ENCODE peak calls at places on chromosome 17, in four cellular contexts. B is mesenchymal stem cell, W is heart left ventricle, S is fibroblast of lung. Q is an unnamed sample.
A peak's percentile ranks its signal among the peaks of the same experiment; 100 is the strongest.

GRCh38 chr17:44113868-44114840 is 9.3 kb downstream of the HDAC5 start:
- DNase-seq in B (no peak), W (no peak), S (no peak), Q (no peak)

GRCh38 chr17:58084317-58084981 is 1.2 kb downstream of the DYNLL2 start:
- DNase-seq in B (peak; percentile 27), W (peak; percentile 44), S (peak; percentile 31), Q (peak; percentile 37)

GRCh38 chr17:80855968-80856862 is 135.4 kb upstream of the CHMP6 start:
- DNase-seq in B (peak; percentile 100), W (peak; percentile 72), S (peak; percentile 99), Q (no peak)

GRCh38 chr17:7336240-7337175 is at the start of gene ACAP1:
- DNase-seq in B (no peak), W (no peak), S (no peak), Q (peak; percentile 14)

GRCh38 chr17:29369831-29370735 is 20.1 kb upstream of the TAOK1 start:
- DNase-seq in B (peak; percentile 90), W (peak; percentile 58), S (peak; percentile 78), Q (peak; percentile 36)

GRCh38 chr17:66172706-66173223 is 19.2 kb downstream of the CEP112 start:
- DNase-seq in B (no peak), W (no peak), S (no peak), Q (no peak)

GRCh38 chr17:57956311-57957119 is 1.3 kb upstream of the CUEDC1 start:
- DNase-seq in B (no peak), W (no peak), S (no peak), Q (no peak)

GRCh38 chr17:45719335-45720071 is 64.6 kb upstream of the CRHR1 start:
- DNase-seq in B (peak; percentile 68), W (no peak), S (peak; percentile 89), Q (no peak)

GRCh38 chr17:71330099-71330375 is 790.8 kb upstream of the SOX9 start:
- DNase-seq in B (no peak), W (no peak), S (peak; percentile 59), Q (no peak)

GRCh38 chr17:27573971-27574525 is 56.9 kb upstream of the LGALS9 start:
- DNase-seq in B (peak; percentile 64), W (no peak), S (peak; percentile 75), Q (no peak)

GRCh38 chr17:78548725-78549124 is 28.5 kb downstream of the DNAH17 start:
- DNase-seq in B (no peak), W (no peak), S (no peak), Q (no peak)

GRCh38 chr17:42116705-42117396 is 4.3 kb downstream of the KAT2A start:
- DNase-seq in B (peak; percentile 83), W (peak; percentile 84), S (peak; percentile 60), Q (peak; percentile 87)

GRCh38 chr17:62703776-62704380 is 76.4 kb downstream of the MRC2 start:
- DNase-seq in B (peak; percentile 60), W (peak; percentile 79), S (peak; percentile 48), Q (peak; percentile 79)

GRCh38 chr17:5873781-5874180 is 196.4 kb upstream of the WSCD1 start:
- DNase-seq in B (no peak), W (no peak), S (no peak), Q (no peak)

GRCh38 chr17:6589266-6589946 is 33.1 kb upstream of the PITPNM3 start:
- DNase-seq in B (no peak), W (no peak), S (no peak), Q (no peak)

GRCh38 chr17:61459434-61459809 is 7.2 kb downstream of the TBX4 start:
- DNase-seq in B (no peak), W (no peak), S (no peak), Q (no peak)

GRCh38 chr17:44906987-44907681 is 7.9 kb upstream of the EFTUD2 start:
- DNase-seq in B (peak; percentile 51), W (no peak), S (no peak), Q (no peak)

GRCh38 chr17:17568772-17569195 is 22.7 kb downstream of the PEMT start:
- DNase-seq in B (peak; percentile 43), W (peak; percentile 83), S (peak; percentile 24), Q (peak; percentile 51)

GRCh38 chr17:75155191-75155601 is 884 bp upstream of the JPT1 start:
- DNase-seq in B (peak; percentile 14), W (no peak), S (no peak), Q (no peak)

GRCh38 chr17:17416400-17417360 is 60.1 kb upstream of the MED9 start:
- DNase-seq in B (peak; percentile 71), W (peak; percentile 62), S (peak; percentile 83), Q (no peak)

GRCh38 chr17:79658811-79659207 is 48.0 kb upstream of the RBFOX3 start:
- DNase-seq in B (peak; percentile 24), W (no peak), S (peak; percentile 5), Q (no peak)

GRCh38 chr17:27430882-27431491 is 25.3 kb upstream of the KSR1 start:
- DNase-seq in B (peak; percentile 56), W (no peak), S (peak; percentile 32), Q (no peak)

GRCh38 chr17:39543176-39543575 is 64.5 kb downstream of the NEUROD2 start:
- DNase-seq in B (no peak), W (no peak), S (no peak), Q (no peak)

GRCh38 chr17:39547713-39548478 is 59.8 kb downstream of the NEUROD2 start:
- DNase-seq in B (peak; percentile 38), W (peak; percentile 53), S (no peak), Q (peak; percentile 42)

GRCh38 chr17:39538875-39539274 is 68.8 kb downstream of the NEUROD2 start:
- DNase-seq in B (no peak), W (no peak), S (peak; percentile 29), Q (no peak)

GRCh38 chr17:39541652-39542051 is 66.1 kb downstream of the NEUROD2 start:
- DNase-seq in B (no peak), W (no peak), S (no peak), Q (no peak)

DNA sequence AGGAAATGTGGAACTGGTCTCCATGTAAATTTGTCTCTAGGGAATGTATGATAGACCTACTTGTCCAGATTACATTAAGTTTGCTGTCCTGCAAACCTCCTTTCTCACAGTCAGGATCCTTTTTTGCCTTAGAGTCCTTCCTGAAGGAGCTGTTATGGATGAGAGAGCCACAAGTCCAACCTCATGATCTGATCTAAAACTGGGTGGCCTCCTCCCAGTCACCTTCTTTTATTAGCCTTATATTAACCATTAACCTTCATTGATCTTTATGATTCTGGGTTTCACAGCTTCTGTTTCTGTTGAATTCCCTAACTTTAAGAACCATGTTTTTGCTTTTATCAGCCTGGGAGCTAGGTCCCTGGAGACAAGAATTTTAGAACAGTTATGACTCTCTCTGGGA is 64.1 kb downstream of the NEUROD2 start:
- DNase-seq in B (no peak), W (no peak), S (no peak), Q (no peak)
- H3K27ac ChIP-seq in B (no peak overlapping the region), W (no peak overlapping the region), S (no peak overlapping the region), Q (no peak overlapping the region)

DNA sequence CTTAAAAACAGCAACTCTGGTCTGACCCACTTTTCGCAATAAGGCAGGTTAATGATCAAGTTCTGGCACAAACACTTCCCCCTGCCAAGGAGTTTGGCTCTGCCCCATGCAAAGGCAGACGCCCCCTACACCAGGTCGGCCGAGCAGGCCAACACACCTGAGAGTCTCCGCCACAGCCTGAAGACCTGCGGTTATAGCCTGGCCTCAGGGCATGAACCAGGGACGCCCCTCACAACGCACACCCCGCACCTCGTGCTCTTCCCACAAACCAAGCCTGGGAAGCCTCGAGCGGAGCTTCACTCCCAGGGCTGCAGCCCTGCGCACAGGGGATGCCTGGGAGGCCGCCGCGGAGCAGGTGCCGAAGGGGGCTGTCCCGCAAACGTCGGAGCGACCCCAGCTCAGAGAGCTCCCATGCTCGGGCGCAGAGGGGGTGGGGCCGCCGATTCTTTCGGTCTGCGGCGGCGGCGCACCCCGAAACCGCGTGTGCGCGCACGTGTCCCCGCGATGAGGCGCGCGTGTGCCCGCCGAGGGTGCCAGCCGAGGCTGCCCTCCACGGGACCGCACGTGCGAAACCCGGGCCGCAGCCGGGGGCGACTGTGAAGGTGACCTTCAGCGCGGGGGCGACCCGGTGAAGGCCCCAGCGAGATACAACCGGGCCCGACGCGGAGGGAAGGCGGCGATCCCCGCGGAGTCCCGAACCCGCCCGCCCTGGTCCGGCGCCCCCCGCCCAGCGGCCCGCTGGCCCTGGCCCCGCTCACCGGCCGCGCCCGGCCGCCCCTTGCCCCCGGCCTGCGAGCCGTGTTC is 558 bp downstream of the CLUH start:
- DNase-seq in B (peak; percentile 45), W (no peak), S (no peak), Q (peak; percentile 52)
- H3K27ac ChIP-seq in B (no peak overlapping the region), W (peak overlapping the region; percentile 97), S (peak overlapping the region; percentile 56), Q (no peak overlapping the region)

DNA sequence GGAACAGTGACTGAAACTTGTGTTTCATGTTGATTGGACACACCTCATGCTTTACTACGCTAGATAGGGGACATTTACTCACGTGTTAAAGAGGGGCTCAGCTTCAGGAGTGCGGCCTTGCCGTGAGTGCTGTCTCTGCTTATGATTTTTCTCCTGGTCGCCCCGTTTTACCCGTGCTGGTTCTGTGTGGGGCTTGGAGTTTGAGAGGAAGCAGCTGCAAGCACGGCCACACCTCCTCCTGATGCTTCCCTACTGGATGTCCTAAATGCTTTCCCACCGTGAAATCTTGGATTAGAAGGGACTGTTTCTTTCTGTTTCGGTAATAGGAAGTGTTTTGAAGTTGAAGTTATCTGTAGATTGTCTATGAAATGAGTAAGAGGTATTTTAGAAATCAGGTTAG is 54.0 kb upstream of the ZNF750 start:
- DNase-seq in B (no peak), W (no peak), S (no peak), Q (no peak)
- H3K27ac ChIP-seq in B (no peak overlapping the region), W (no peak overlapping the region), S (no peak overlapping the region), Q (peak overlapping the region; percentile 54)

GRCh38 chr17:30519166-30519565 is 42.0 kb downstream of the GOSR1 start:
- DNase-seq in B (no peak), W (no peak), S (peak; percentile 7), Q (no peak)
- H3K27ac ChIP-seq in B (peak overlapping the region; percentile 41), W (peak overlapping the region; percentile 23), S (peak overlapping the region; percentile 92), Q (no peak overlapping the region)

DNA sequence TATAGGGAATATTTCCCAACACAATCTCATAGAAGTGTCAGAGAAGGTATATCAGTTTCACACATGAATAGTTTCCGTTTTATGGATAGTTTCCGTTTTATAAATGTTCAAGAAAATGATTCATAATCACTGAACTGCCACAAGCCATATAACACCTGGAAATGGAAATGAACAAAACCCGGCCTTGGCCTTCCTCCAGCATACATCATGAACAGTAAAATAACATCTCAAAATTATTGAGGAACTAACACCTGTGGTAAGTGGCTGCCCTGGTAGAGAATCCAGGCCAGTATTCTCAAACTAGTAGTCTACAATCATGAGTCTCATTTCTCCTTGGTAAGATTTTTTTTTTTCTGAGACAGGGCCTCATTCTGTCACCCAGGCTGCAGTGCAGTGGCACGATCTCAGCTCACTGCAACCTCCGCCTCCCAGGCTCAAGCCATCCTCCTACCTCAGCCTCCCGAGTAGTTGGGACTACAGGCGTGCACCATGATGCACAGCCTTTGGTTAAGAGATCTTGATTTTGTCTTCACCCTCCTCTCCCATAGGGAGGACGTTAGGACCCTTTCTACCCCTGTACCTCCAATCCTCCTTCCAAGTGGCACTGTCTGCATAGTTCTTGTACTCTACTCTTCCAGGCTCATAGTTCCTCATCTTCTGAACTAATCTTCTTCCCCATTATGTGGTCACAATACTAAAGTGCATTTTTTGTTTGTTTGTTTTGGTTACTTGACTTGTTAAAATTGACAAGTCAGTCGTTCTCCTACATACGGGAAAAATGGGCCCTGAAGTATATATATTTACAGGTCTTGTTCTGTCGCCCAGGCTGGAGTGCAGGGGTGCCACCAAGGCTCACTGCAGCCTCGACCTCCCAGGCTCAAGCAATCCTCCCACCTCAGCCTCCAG is 15.0 kb upstream of the RGS9 start:
- DNase-seq in B (no peak), W (no peak), S (no peak), Q (no peak)
- H3K27ac ChIP-seq in B (no peak overlapping the region), W (peak overlapping the region; percentile 91), S (no peak overlapping the region), Q (no peak overlapping the region)

DNA sequence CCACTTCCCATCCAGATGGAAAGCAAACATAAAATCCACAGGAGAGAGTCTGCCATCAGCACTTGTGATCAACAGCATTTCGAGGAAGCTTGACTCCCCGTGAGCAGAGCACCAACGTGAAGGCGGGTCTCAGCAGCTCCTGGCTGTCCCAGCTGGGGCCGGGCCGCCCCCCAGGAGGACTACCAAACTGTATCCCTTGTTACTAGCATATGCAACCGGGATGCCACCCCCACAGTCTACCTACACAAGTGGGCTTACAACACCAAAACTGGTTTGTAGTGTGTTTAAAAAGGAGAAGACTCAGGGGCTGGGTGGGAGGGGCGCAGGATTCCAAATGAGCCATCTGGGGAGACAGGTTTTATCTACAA is 121.0 kb downstream of the SLC39A11 start:
- DNase-seq in B (no peak), W (no peak), S (no peak), Q (no peak)
- H3K27ac ChIP-seq in B (no peak overlapping the region), W (no peak overlapping the region), S (no peak overlapping the region), Q (no peak overlapping the region)

Q was measured in ovary.